ENCODE peak calls at places on chromosomes 6 and 20, in six cellular contexts. P is epithelial cell of esophagus; F is effector memory CD4-positive, alpha-beta T cell; B is cardiac fibroblast; Y is vagina; K is right cardiac atrium. W is an unnamed sample.

GRCh38 chr6:170279977-170280688 is 10.7 kb downstream of the DLL1 start:
- DNase-seq in K (peak), F (peak), P (peak), Y (no peak), B (peak), W (peak)

GRCh38 chr20:37504404-37505096 is 16.5 kb upstream of the NNAT start:
- DNase-seq in F (no peak), Y (no peak), P (no peak), K (no peak), B (no peak), W (no peak)

GRCh38 chr6:132669690-132670291 is 10.8 kb upstream of the TAAR1 start:
- DNase-seq in B (peak), P (peak), F (no peak), Y (no peak), K (no peak), W (peak)

GRCh38 chr6:32659856-32660595 is 6.4 kb downstream of the HLA-DQB1 start:
- DNase-seq in B (no peak), Y (no peak), K (no peak), P (no peak), F (no peak), W (no peak)

GRCh38 chr6:11174245-11174616 is 58.2 kb downstream of the NEDD9 start:
- DNase-seq in K (no peak), P (no peak), B (no peak), Y (peak), F (no peak), W (no peak)

GRCh38 chr6:137172734-137173431 is 561 bp downstream of the IL22RA2 start:
- DNase-seq in Y (no peak), F (no peak), P (no peak), B (no peak), K (no peak), W (no peak)

GRCh38 chr6:86712039-86712438 is 225.3 kb upstream of the HTR1E start:
- DNase-seq in Y (no peak), F (no peak), P (no peak), B (no peak), K (no peak), W (no peak)

GRCh38 chr20:3423126-3423525 is 15.7 kb upstream of the DNAAF9 start:
- DNase-seq in F (no peak), P (peak), Y (no peak), K (no peak), B (no peak), W (no peak)

GRCh38 chr20:34475979-34476736 is 40.1 kb upstream of the DYNLRB1 start:
- DNase-seq in P (peak), B (peak), K (peak), F (no peak), Y (no peak), W (peak)

GRCh38 chr20:44716309-44717106 is 1.3 kb downstream of the CCN5 start:
- DNase-seq in B (no peak), K (no peak), Y (no peak), P (peak), F (no peak), W (no peak)

GRCh38 chr20:35731862-35732643 is 10.0 kb downstream of the RBM39 start:
- DNase-seq in P (no peak), F (no peak), K (no peak), B (no peak), Y (no peak), W (no peak)

GRCh38 chr6:98627129-98627775 is 207.1 kb upstream of the POU3F2 start:
- DNase-seq in K (no peak), F (no peak), Y (no peak), P (no peak), B (no peak), W (no peak)

GRCh38 chr6:6734463-6735455 is 146.2 kb downstream of the LY86 start:
- DNase-seq in Y (no peak), K (no peak), P (peak), F (no peak), B (peak), W (no peak)

GRCh38 chr6:28947831-28948270 is 24.1 kb upstream of the TRIM27 start:
- DNase-seq in Y (no peak), F (no peak), K (no peak), P (peak), B (no peak), W (no peak)

GRCh38 chr20:45372241-45372640 is 5.9 kb downstream of the TP53TG5 start:
- DNase-seq in B (no peak), P (no peak), Y (peak), K (no peak), F (no peak), W (no peak)

GRCh38 chr6:36216559-36216958 is 20.0 kb downstream of the BRPF3 start:
- DNase-seq in K (no peak), P (peak), F (no peak), Y (no peak), B (peak), W (no peak)

GRCh38 chr6:110039996-110040383 is 61.9 kb downstream of the GPR6 start:
- DNase-seq in P (peak), B (peak), K (no peak), Y (peak), F (peak), W (no peak)

GRCh38 chr6:121592955-121593665 is 157.7 kb downstream of the GJA1 start:
- DNase-seq in F (no peak), K (no peak), B (peak), Y (no peak), P (no peak), W (no peak)

GRCh38 chr6:44925100-44925739 is 402.9 kb upstream of the RUNX2 start:
- DNase-seq in B (peak), K (no peak), F (peak), Y (no peak), P (peak), W (peak)

GRCh38 chr20:2746636-2747265 is 53.7 kb downstream of the CPXM1 start:
- DNase-seq in K (no peak), Y (no peak), P (no peak), B (no peak), F (no peak), W (no peak)

GRCh38 chr6:1363729-1364572 is 25.4 kb upstream of the FOXF2 start:
- DNase-seq in Y (no peak), K (peak), B (no peak), P (peak), F (no peak), W (no peak)

GRCh38 chr6:111765681-111766523 is 107.3 kb downstream of the FYN start:
- DNase-seq in F (no peak), K (no peak), B (no peak), P (no peak), Y (no peak), W (no peak)

GRCh38 chr6:26521485-26522391 is 16.4 kb upstream of the HMGN4 start:
- DNase-seq in P (peak), Y (no peak), K (peak), F (peak), B (peak), W (peak)

GRCh38 chr6:72350256-72350875 is 271.5 kb upstream of the KCNQ5 start:
- DNase-seq in K (no peak), B (no peak), Y (no peak), F (no peak), P (no peak), W (no peak)

GRCh38 chr6:81969011-81969410 is 216.5 kb upstream of the TENT5A start:
- DNase-seq in P (no peak), B (no peak), K (no peak), Y (no peak), F (no peak), W (no peak)

GRCh38 chr6:13364842-13365241 is 36.5 kb upstream of the TBC1D7 start:
- DNase-seq in Y (no peak), K (no peak), P (no peak), F (no peak), B (no peak), W (no peak)

GRCh38 chr6:21873562-21873961 is 280.0 kb downstream of the SOX4 start:
- DNase-seq in P (peak), F (no peak), K (no peak), B (peak), Y (no peak), W (no peak)

GRCh38 chr20:1509237-1509636 is 18.0 kb upstream of the SIRPB2 start:
- DNase-seq in B (peak), F (no peak), Y (no peak), K (no peak), P (peak), W (peak)

GRCh38 chr20:53914861-53915458 is 155.4 kb downstream of the BCAS1 start:
- DNase-seq in F (no peak), P (no peak), B (no peak), Y (no peak), K (no peak), W (no peak)

GRCh38 chr6:10800810-10801209 is 37.5 kb downstream of the MAK start:
- DNase-seq in P (peak), F (no peak), B (peak), Y (no peak), K (no peak), W (no peak)

GRCh38 chr6:107555449-107555848 is 65.5 kb downstream of the SOBP start:
- DNase-seq in K (no peak), B (no peak), P (no peak), Y (no peak), F (no peak), W (no peak)

GRCh38 chr6:168678177-168678576 is 237.2 kb downstream of the SMOC2 start:
- DNase-seq in F (no peak), B (no peak), P (peak), Y (no peak), K (no peak), W (no peak)

GRCh38 chr6:118128755-118129154 is 221.7 kb downstream of the SLC35F1 start:
- DNase-seq in P (no peak), K (no peak), B (no peak), F (no peak), Y (no peak), W (no peak)

GRCh38 chr6:1176595-1176994 is 135.3 kb upstream of the FOXQ1 start:
- DNase-seq in B (no peak), P (peak), Y (no peak), K (no peak), F (no peak), W (no peak)

GRCh38 chr6:129567374-129567773 is 142.6 kb downstream of the ARHGAP18 start:
- DNase-seq in P (peak), F (no peak), Y (no peak), B (peak), K (peak), W (no peak)

GRCh38 chr6:52643158-52643557 is 27.8 kb upstream of the TMEM14A start:
- DNase-seq in P (no peak), B (no peak), F (no peak), Y (no peak), K (no peak), W (no peak)

GRCh38 chr6:56642366-56643261 is at the start of gene DST:
- DNase-seq in P (peak), B (peak), K (no peak), Y (no peak), F (no peak), W (no peak)

W was measured in CD4-positive, CD25-positive, alpha-beta regulatory T cell.